ENCODE peak calls at places on chromosome 15, in ten cellular contexts. One of them, this sample, is unnamed.
A peak's percentile ranks its signal among the peaks of the same experiment; 100 is the strongest.

GRCh38 chr15:89740137-89740536 is 10.9 kb downstream of the MESP1 start:
- DNase-seq in foreskin melanocyte: peak; percentile 46
- DNase-seq in frontal cortex: peak; percentile 74
- DNase-seq in stimulated activated CD4-positive, alpha-beta T cell treated with anti-CD3 and anti-CD28 coated beads, Interleukin-2, amount 100 ng/mL, for 48 hours: peak; percentile 54
- DNase-seq in amniotic epithelial cell: peak; percentile 74
- DNase-seq in LNCaP clone FGC: peak; percentile 39
- DNase-seq in ACHN: peak; percentile 67
- DNase-seq in activated CD4-positive, alpha-beta T cell treated with anti-CD3 and anti-CD28 coated beads, Interleukin-2, amount 50 U/mL, for 1 hour: peak; percentile 35
- DNase-seq in HEK293T: peak; percentile 87
- DNase-seq in RWPE1: peak; percentile 80
- DNase-seq in this sample: peak; percentile 63

GRCh38 chr15:41629883-41630282 is 30.3 kb upstream of the MGA start:
- DNase-seq in stimulated activated CD4-positive, alpha-beta T cell treated with anti-CD3 and anti-CD28 coated beads, Interleukin-2, amount 100 ng/mL, for 48 hours: no peak
- DNase-seq in activated CD4-positive, alpha-beta T cell treated with anti-CD3 and anti-CD28 coated beads, Interleukin-2, amount 50 U/mL, for 1 hour: no peak
- DNase-seq in frontal cortex: no peak
- DNase-seq in ACHN: no peak
- DNase-seq in RWPE1: no peak
- DNase-seq in foreskin melanocyte: no peak
- DNase-seq in amniotic epithelial cell: no peak
- DNase-seq in HEK293T: no peak
- DNase-seq in LNCaP clone FGC: no peak
- DNase-seq in this sample: no peak

GRCh38 chr15:93865610-93866009 is 365.8 kb upstream of the MCTP2 start:
- DNase-seq in ACHN: no peak
- DNase-seq in HEK293T: no peak
- DNase-seq in frontal cortex: no peak
- DNase-seq in stimulated activated CD4-positive, alpha-beta T cell treated with anti-CD3 and anti-CD28 coated beads, Interleukin-2, amount 100 ng/mL, for 48 hours: no peak
- DNase-seq in LNCaP clone FGC: no peak
- DNase-seq in foreskin melanocyte: no peak
- DNase-seq in activated CD4-positive, alpha-beta T cell treated with anti-CD3 and anti-CD28 coated beads, Interleukin-2, amount 50 U/mL, for 1 hour: no peak
- DNase-seq in amniotic epithelial cell: no peak
- DNase-seq in RWPE1: no peak
- DNase-seq in this sample: no peak

GRCh38 chr15:48647963-48648362 is 2.5 kb upstream of the FBN1 start:
- DNase-seq in HEK293T: peak; percentile 14
- DNase-seq in ACHN: peak; percentile 32
- DNase-seq in RWPE1: no peak
- DNase-seq in foreskin melanocyte: peak; percentile 37
- DNase-seq in frontal cortex: no peak
- DNase-seq in stimulated activated CD4-positive, alpha-beta T cell treated with anti-CD3 and anti-CD28 coated beads, Interleukin-2, amount 100 ng/mL, for 48 hours: no peak
- DNase-seq in activated CD4-positive, alpha-beta T cell treated with anti-CD3 and anti-CD28 coated beads, Interleukin-2, amount 50 U/mL, for 1 hour: no peak
- DNase-seq in LNCaP clone FGC: no peak
- DNase-seq in amniotic epithelial cell: no peak
- DNase-seq in this sample: no peak

GRCh38 chr15:58190419-58190818 is 52.2 kb downstream of the AQP9 start:
- DNase-seq in foreskin melanocyte: no peak
- DNase-seq in activated CD4-positive, alpha-beta T cell treated with anti-CD3 and anti-CD28 coated beads, Interleukin-2, amount 50 U/mL, for 1 hour: no peak
- DNase-seq in stimulated activated CD4-positive, alpha-beta T cell treated with anti-CD3 and anti-CD28 coated beads, Interleukin-2, amount 100 ng/mL, for 48 hours: no peak
- DNase-seq in HEK293T: no peak
- DNase-seq in RWPE1: peak; percentile 37
- DNase-seq in amniotic epithelial cell: no peak
- DNase-seq in LNCaP clone FGC: no peak
- DNase-seq in frontal cortex: no peak
- DNase-seq in ACHN: no peak
- DNase-seq in this sample: no peak

GRCh38 chr15:69210574-69210973 is 50.1 kb downstream of the GLCE start:
- DNase-seq in activated CD4-positive, alpha-beta T cell treated with anti-CD3 and anti-CD28 coated beads, Interleukin-2, amount 50 U/mL, for 1 hour: no peak
- DNase-seq in LNCaP clone FGC: peak; percentile 31
- DNase-seq in frontal cortex: no peak
- DNase-seq in HEK293T: no peak
- DNase-seq in amniotic epithelial cell: no peak
- DNase-seq in RWPE1: no peak
- DNase-seq in foreskin melanocyte: no peak
- DNase-seq in ACHN: no peak
- DNase-seq in stimulated activated CD4-positive, alpha-beta T cell treated with anti-CD3 and anti-CD28 coated beads, Interleukin-2, amount 100 ng/mL, for 48 hours: no peak
- DNase-seq in this sample: no peak

GRCh38 chr15:74775132-74775562 is 6.7 kb upstream of the CSK start:
- DNase-seq in activated CD4-positive, alpha-beta T cell treated with anti-CD3 and anti-CD28 coated beads, Interleukin-2, amount 50 U/mL, for 1 hour: no peak
- DNase-seq in ACHN: no peak
- DNase-seq in RWPE1: no peak
- DNase-seq in frontal cortex: no peak
- DNase-seq in stimulated activated CD4-positive, alpha-beta T cell treated with anti-CD3 and anti-CD28 coated beads, Interleukin-2, amount 100 ng/mL, for 48 hours: no peak
- DNase-seq in amniotic epithelial cell: no peak
- DNase-seq in foreskin melanocyte: no peak
- DNase-seq in HEK293T: no peak
- DNase-seq in LNCaP clone FGC: no peak
- DNase-seq in this sample: no peak

GRCh38 chr15:97547381-97547780 is 413.1 kb upstream of the ARRDC4 start:
- DNase-seq in activated CD4-positive, alpha-beta T cell treated with anti-CD3 and anti-CD28 coated beads, Interleukin-2, amount 50 U/mL, for 1 hour: no peak
- DNase-seq in HEK293T: no peak
- DNase-seq in frontal cortex: no peak
- DNase-seq in RWPE1: no peak
- DNase-seq in LNCaP clone FGC: no peak
- DNase-seq in foreskin melanocyte: no peak
- DNase-seq in ACHN: no peak
- DNase-seq in amniotic epithelial cell: no peak
- DNase-seq in stimulated activated CD4-positive, alpha-beta T cell treated with anti-CD3 and anti-CD28 coated beads, Interleukin-2, amount 100 ng/mL, for 48 hours: no peak
- DNase-seq in this sample: no peak

GRCh38 chr15:34944946-34945345 is 24.6 kb downstream of the AQR start:
- DNase-seq in activated CD4-positive, alpha-beta T cell treated with anti-CD3 and anti-CD28 coated beads, Interleukin-2, amount 50 U/mL, for 1 hour: no peak
- DNase-seq in amniotic epithelial cell: no peak
- DNase-seq in frontal cortex: no peak
- DNase-seq in foreskin melanocyte: no peak
- DNase-seq in stimulated activated CD4-positive, alpha-beta T cell treated with anti-CD3 and anti-CD28 coated beads, Interleukin-2, amount 100 ng/mL, for 48 hours: no peak
- DNase-seq in LNCaP clone FGC: no peak
- DNase-seq in ACHN: no peak
- DNase-seq in HEK293T: no peak
- DNase-seq in RWPE1: no peak
- DNase-seq in this sample: no peak

GRCh38 chr15:76217029-76217866 is 94.0 kb downstream of the ETFA start:
- DNase-seq in frontal cortex: no peak
- DNase-seq in foreskin melanocyte: no peak
- DNase-seq in LNCaP clone FGC: peak; percentile 83
- DNase-seq in stimulated activated CD4-positive, alpha-beta T cell treated with anti-CD3 and anti-CD28 coated beads, Interleukin-2, amount 100 ng/mL, for 48 hours: no peak
- DNase-seq in RWPE1: peak; percentile 46
- DNase-seq in amniotic epithelial cell: peak; percentile 29
- DNase-seq in ACHN: no peak
- DNase-seq in HEK293T: no peak
- DNase-seq in activated CD4-positive, alpha-beta T cell treated with anti-CD3 and anti-CD28 coated beads, Interleukin-2, amount 50 U/mL, for 1 hour: no peak
- DNase-seq in this sample: peak; percentile 60

GRCh38 chr15:74423443-74424257 is 10.1 kb downstream of the SEMA7A start:
- DNase-seq in RWPE1: peak; percentile 77
- DNase-seq in activated CD4-positive, alpha-beta T cell treated with anti-CD3 and anti-CD28 coated beads, Interleukin-2, amount 50 U/mL, for 1 hour: no peak
- DNase-seq in LNCaP clone FGC: no peak
- DNase-seq in amniotic epithelial cell: peak; percentile 55
- DNase-seq in frontal cortex: no peak
- DNase-seq in ACHN: peak; percentile 17
- DNase-seq in HEK293T: no peak
- DNase-seq in stimulated activated CD4-positive, alpha-beta T cell treated with anti-CD3 and anti-CD28 coated beads, Interleukin-2, amount 100 ng/mL, for 48 hours: no peak
- DNase-seq in foreskin melanocyte: no peak
- DNase-seq in this sample: peak; percentile 26

GRCh38 chr15:39748276-39748675 is 34.4 kb downstream of the FSIP1 start:
- DNase-seq in activated CD4-positive, alpha-beta T cell treated with anti-CD3 and anti-CD28 coated beads, Interleukin-2, amount 50 U/mL, for 1 hour: no peak
- DNase-seq in ACHN: peak; percentile 56
- DNase-seq in foreskin melanocyte: no peak
- DNase-seq in frontal cortex: no peak
- DNase-seq in amniotic epithelial cell: no peak
- DNase-seq in HEK293T: no peak
- DNase-seq in stimulated activated CD4-positive, alpha-beta T cell treated with anti-CD3 and anti-CD28 coated beads, Interleukin-2, amount 100 ng/mL, for 48 hours: no peak
- DNase-seq in LNCaP clone FGC: no peak
- DNase-seq in RWPE1: no peak
- DNase-seq in this sample: peak; percentile 7

GRCh38 chr15:76983588-76984379 is 11.1 kb upstream of the PSTPIP1 start:
- DNase-seq in RWPE1: no peak
- DNase-seq in HEK293T: no peak
- DNase-seq in LNCaP clone FGC: no peak
- DNase-seq in foreskin melanocyte: no peak
- DNase-seq in ACHN: no peak
- DNase-seq in activated CD4-positive, alpha-beta T cell treated with anti-CD3 and anti-CD28 coated beads, Interleukin-2, amount 50 U/mL, for 1 hour: no peak
- DNase-seq in stimulated activated CD4-positive, alpha-beta T cell treated with anti-CD3 and anti-CD28 coated beads, Interleukin-2, amount 100 ng/mL, for 48 hours: no peak
- DNase-seq in amniotic epithelial cell: no peak
- DNase-seq in frontal cortex: no peak
- DNase-seq in this sample: no peak

GRCh38 chr15:57436961-57437360 is 60.7 kb downstream of the CGNL1 start:
- DNase-seq in ACHN: no peak
- DNase-seq in activated CD4-positive, alpha-beta T cell treated with anti-CD3 and anti-CD28 coated beads, Interleukin-2, amount 50 U/mL, for 1 hour: no peak
- DNase-seq in amniotic epithelial cell: no peak
- DNase-seq in foreskin melanocyte: no peak
- DNase-seq in RWPE1: no peak
- DNase-seq in stimulated activated CD4-positive, alpha-beta T cell treated with anti-CD3 and anti-CD28 coated beads, Interleukin-2, amount 100 ng/mL, for 48 hours: no peak
- DNase-seq in HEK293T: no peak
- DNase-seq in frontal cortex: no peak
- DNase-seq in LNCaP clone FGC: no peak
- DNase-seq in this sample: no peak

GRCh38 chr15:72222433-72222832 is 8.6 kb downstream of the PKM start:
- DNase-seq in HEK293T: no peak
- DNase-seq in frontal cortex: no peak
- DNase-seq in amniotic epithelial cell: peak; percentile 54
- DNase-seq in foreskin melanocyte: no peak
- DNase-seq in LNCaP clone FGC: peak; percentile 51
- DNase-seq in stimulated activated CD4-positive, alpha-beta T cell treated with anti-CD3 and anti-CD28 coated beads, Interleukin-2, amount 100 ng/mL, for 48 hours: no peak
- DNase-seq in activated CD4-positive, alpha-beta T cell treated with anti-CD3 and anti-CD28 coated beads, Interleukin-2, amount 50 U/mL, for 1 hour: no peak
- DNase-seq in RWPE1: peak; percentile 96
- DNase-seq in ACHN: peak; percentile 72
- DNase-seq in this sample: peak; percentile 86

GRCh38 chr15:85786778-85787114 is 8.0 kb downstream of the KLHL25 start:
- DNase-seq in stimulated activated CD4-positive, alpha-beta T cell treated with anti-CD3 and anti-CD28 coated beads, Interleukin-2, amount 100 ng/mL, for 48 hours: no peak
- DNase-seq in ACHN: no peak
- DNase-seq in RWPE1: no peak
- DNase-seq in foreskin melanocyte: no peak
- DNase-seq in frontal cortex: no peak
- DNase-seq in activated CD4-positive, alpha-beta T cell treated with anti-CD3 and anti-CD28 coated beads, Interleukin-2, amount 50 U/mL, for 1 hour: no peak
- DNase-seq in LNCaP clone FGC: no peak
- DNase-seq in HEK293T: no peak
- DNase-seq in amniotic epithelial cell: no peak
- DNase-seq in this sample: no peak

GRCh38 chr15:93235321-93235720 is 146.3 kb upstream of the RGMA start:
- DNase-seq in HEK293T: no peak
- DNase-seq in ACHN: no peak
- DNase-seq in LNCaP clone FGC: no peak
- DNase-seq in stimulated activated CD4-positive, alpha-beta T cell treated with anti-CD3 and anti-CD28 coated beads, Interleukin-2, amount 100 ng/mL, for 48 hours: no peak
- DNase-seq in foreskin melanocyte: no peak
- DNase-seq in activated CD4-positive, alpha-beta T cell treated with anti-CD3 and anti-CD28 coated beads, Interleukin-2, amount 50 U/mL, for 1 hour: no peak
- DNase-seq in frontal cortex: no peak
- DNase-seq in amniotic epithelial cell: no peak
- DNase-seq in RWPE1: no peak
- DNase-seq in this sample: no peak

GRCh38 chr15:89932880-89933279 is 20.1 kb upstream of the ARPIN start:
- DNase-seq in activated CD4-positive, alpha-beta T cell treated with anti-CD3 and anti-CD28 coated beads, Interleukin-2, amount 50 U/mL, for 1 hour: no peak
- DNase-seq in LNCaP clone FGC: no peak
- DNase-seq in foreskin melanocyte: no peak
- DNase-seq in amniotic epithelial cell: no peak
- DNase-seq in frontal cortex: no peak
- DNase-seq in ACHN: no peak
- DNase-seq in stimulated activated CD4-positive, alpha-beta T cell treated with anti-CD3 and anti-CD28 coated beads, Interleukin-2, amount 100 ng/mL, for 48 hours: no peak
- DNase-seq in HEK293T: no peak
- DNase-seq in RWPE1: no peak
- DNase-seq in this sample: no peak

GRCh38 chr15:59268199-59268979 is 61.7 kb downstream of the LDHAL6B start:
- DNase-seq in frontal cortex: no peak
- DNase-seq in foreskin melanocyte: peak; percentile 71
- DNase-seq in stimulated activated CD4-positive, alpha-beta T cell treated with anti-CD3 and anti-CD28 coated beads, Interleukin-2, amount 100 ng/mL, for 48 hours: no peak
- DNase-seq in LNCaP clone FGC: no peak
- DNase-seq in RWPE1: peak; percentile 46
- DNase-seq in amniotic epithelial cell: peak; percentile 58
- DNase-seq in activated CD4-positive, alpha-beta T cell treated with anti-CD3 and anti-CD28 coated beads, Interleukin-2, amount 50 U/mL, for 1 hour: no peak
- DNase-seq in HEK293T: no peak
- DNase-seq in ACHN: no peak
- DNase-seq in this sample: peak; percentile 56

GRCh38 chr15:99732711-99733267 is 448 bp downstream of the LYSMD4 start:
- DNase-seq in HEK293T: no peak
- DNase-seq in RWPE1: peak; percentile 20
- DNase-seq in frontal cortex: no peak
- DNase-seq in amniotic epithelial cell: no peak
- DNase-seq in activated CD4-positive, alpha-beta T cell treated with anti-CD3 and anti-CD28 coated beads, Interleukin-2, amount 50 U/mL, for 1 hour: no peak
- DNase-seq in foreskin melanocyte: no peak
- DNase-seq in LNCaP clone FGC: no peak
- DNase-seq in ACHN: no peak
- DNase-seq in stimulated activated CD4-positive, alpha-beta T cell treated with anti-CD3 and anti-CD28 coated beads, Interleukin-2, amount 100 ng/mL, for 48 hours: no peak
- DNase-seq in this sample: no peak

GRCh38 chr15:85404156-85404921 is 23.9 kb downstream of the AKAP13 start:
- DNase-seq in frontal cortex: no peak
- DNase-seq in activated CD4-positive, alpha-beta T cell treated with anti-CD3 and anti-CD28 coated beads, Interleukin-2, amount 50 U/mL, for 1 hour: no peak
- DNase-seq in foreskin melanocyte: no peak
- DNase-seq in ACHN: no peak
- DNase-seq in HEK293T: no peak
- DNase-seq in RWPE1: no peak
- DNase-seq in LNCaP clone FGC: no peak
- DNase-seq in stimulated activated CD4-positive, alpha-beta T cell treated with anti-CD3 and anti-CD28 coated beads, Interleukin-2, amount 100 ng/mL, for 48 hours: no peak
- DNase-seq in amniotic epithelial cell: no peak
- DNase-seq in this sample: no peak

GRCh38 chr15:84748274-84749110 is at the start of gene ZNF592:
- DNase-seq in HEK293T: peak; percentile 82
- DNase-seq in LNCaP clone FGC: no peak
- DNase-seq in activated CD4-positive, alpha-beta T cell treated with anti-CD3 and anti-CD28 coated beads, Interleukin-2, amount 50 U/mL, for 1 hour: peak; percentile 81
- DNase-seq in frontal cortex: peak; percentile 85
- DNase-seq in stimulated activated CD4-positive, alpha-beta T cell treated with anti-CD3 and anti-CD28 coated beads, Interleukin-2, amount 100 ng/mL, for 48 hours: peak; percentile 69
- DNase-seq in RWPE1: peak; percentile 76
- DNase-seq in amniotic epithelial cell: peak; percentile 55
- DNase-seq in ACHN: peak; percentile 81
- DNase-seq in foreskin melanocyte: no peak
- DNase-seq in this sample: peak; percentile 68

GRCh38 chr15:80934761-80935221 is 54.8 kb downstream of the MESD start:
- DNase-seq in LNCaP clone FGC: no peak
- DNase-seq in stimulated activated CD4-positive, alpha-beta T cell treated with anti-CD3 and anti-CD28 coated beads, Interleukin-2, amount 100 ng/mL, for 48 hours: no peak
- DNase-seq in ACHN: peak; percentile 68
- DNase-seq in frontal cortex: no peak
- DNase-seq in amniotic epithelial cell: peak; percentile 73
- DNase-seq in RWPE1: no peak
- DNase-seq in foreskin melanocyte: no peak
- DNase-seq in activated CD4-positive, alpha-beta T cell treated with anti-CD3 and anti-CD28 coated beads, Interleukin-2, amount 50 U/mL, for 1 hour: no peak
- DNase-seq in HEK293T: no peak
- DNase-seq in this sample: peak; percentile 91

GRCh38 chr15:80679167-80679804 is 15.8 kb upstream of the ABHD17C start:
- DNase-seq in RWPE1: no peak
- DNase-seq in foreskin melanocyte: no peak
- DNase-seq in frontal cortex: no peak
- DNase-seq in ACHN: no peak
- DNase-seq in LNCaP clone FGC: peak; percentile 89
- DNase-seq in HEK293T: no peak
- DNase-seq in amniotic epithelial cell: no peak
- DNase-seq in stimulated activated CD4-positive, alpha-beta T cell treated with anti-CD3 and anti-CD28 coated beads, Interleukin-2, amount 100 ng/mL, for 48 hours: no peak
- DNase-seq in activated CD4-positive, alpha-beta T cell treated with anti-CD3 and anti-CD28 coated beads, Interleukin-2, amount 50 U/mL, for 1 hour: no peak
- DNase-seq in this sample: no peak

GRCh38 chr15:78360958-78361714 is 21.0 kb downstream of the CRABP1 start:
- DNase-seq in amniotic epithelial cell: no peak
- DNase-seq in frontal cortex: no peak
- DNase-seq in LNCaP clone FGC: no peak
- DNase-seq in RWPE1: no peak
- DNase-seq in foreskin melanocyte: no peak
- DNase-seq in ACHN: no peak
- DNase-seq in stimulated activated CD4-positive, alpha-beta T cell treated with anti-CD3 and anti-CD28 coated beads, Interleukin-2, amount 100 ng/mL, for 48 hours: no peak
- DNase-seq in activated CD4-positive, alpha-beta T cell treated with anti-CD3 and anti-CD28 coated beads, Interleukin-2, amount 50 U/mL, for 1 hour: no peak
- DNase-seq in HEK293T: no peak
- DNase-seq in this sample: no peak

GRCh38 chr15:78317145-78317836 is 17.9 kb upstream of the SKIC8 start:
- DNase-seq in frontal cortex: no peak
- DNase-seq in ACHN: no peak
- DNase-seq in foreskin melanocyte: no peak
- DNase-seq in activated CD4-positive, alpha-beta T cell treated with anti-CD3 and anti-CD28 coated beads, Interleukin-2, amount 50 U/mL, for 1 hour: no peak
- DNase-seq in RWPE1: peak; percentile 33
- DNase-seq in stimulated activated CD4-positive, alpha-beta T cell treated with anti-CD3 and anti-CD28 coated beads, Interleukin-2, amount 100 ng/mL, for 48 hours: no peak
- DNase-seq in amniotic epithelial cell: peak; percentile 27
- DNase-seq in LNCaP clone FGC: no peak
- DNase-seq in HEK293T: no peak
- DNase-seq in this sample: no peak

GRCh38 chr15:49987198-49987785 is 131.7 kb downstream of the ATP8B4 start:
- DNase-seq in ACHN: no peak
- DNase-seq in foreskin melanocyte: no peak
- DNase-seq in stimulated activated CD4-positive, alpha-beta T cell treated with anti-CD3 and anti-CD28 coated beads, Interleukin-2, amount 100 ng/mL, for 48 hours: no peak
- DNase-seq in LNCaP clone FGC: peak; percentile 13
- DNase-seq in amniotic epithelial cell: peak; percentile 81
- DNase-seq in frontal cortex: no peak
- DNase-seq in RWPE1: no peak
- DNase-seq in activated CD4-positive, alpha-beta T cell treated with anti-CD3 and anti-CD28 coated beads, Interleukin-2, amount 50 U/mL, for 1 hour: no peak
- DNase-seq in HEK293T: no peak
- DNase-seq in this sample: no peak

GRCh38 chr15:44128443-44128842 is 66.6 kb downstream of the FRMD5 start:
- DNase-seq in RWPE1: no peak
- DNase-seq in frontal cortex: no peak
- DNase-seq in stimulated activated CD4-positive, alpha-beta T cell treated with anti-CD3 and anti-CD28 coated beads, Interleukin-2, amount 100 ng/mL, for 48 hours: no peak
- DNase-seq in LNCaP clone FGC: no peak
- DNase-seq in HEK293T: no peak
- DNase-seq in foreskin melanocyte: no peak
- DNase-seq in amniotic epithelial cell: no peak
- DNase-seq in activated CD4-positive, alpha-beta T cell treated with anti-CD3 and anti-CD28 coated beads, Interleukin-2, amount 50 U/mL, for 1 hour: no peak
- DNase-seq in ACHN: no peak
- DNase-seq in this sample: no peak

This sample was measured in RCC 7860.